ENCODE peak calls at places on chromosomes 7 and 10, in seven cellular contexts. H, F, L, W, E, Z and X are unnamed samples.

GRCh38 chr7:158973440-158973839 is 117.1 kb downstream of the DYNC2I1 start:
- DNase-seq in L (no peak), E (peak; percentile 68), H (no peak), F (no peak), Z (peak; percentile 60), W (no peak), X (no peak)

GRCh38 chr10:132893090-132893489 is 49.3 kb downstream of the CFAP46 start:
- DNase-seq in Z (no peak), E (peak; percentile 2), L (no peak), F (peak; percentile 23), W (no peak), H (no peak), X (no peak)

GRCh38 chr10:32265756-32266155 is 81.2 kb downstream of the EPC1 start:
- DNase-seq in E (no peak), H (no peak), Z (no peak), L (no peak), F (no peak), W (no peak), X (no peak)

GRCh38 chr7:66837007-66837406 is 84.0 kb upstream of the TMEM248 start:
- DNase-seq in E (no peak), H (peak; percentile 12), F (peak; percentile 61), W (no peak), L (no peak), Z (peak; percentile 22), X (no peak)

GRCh38 chr10:50299948-50300669 is 48.8 kb upstream of the ASAH2 start:
- DNase-seq in H (no peak), F (no peak), W (no peak), E (no peak), Z (no peak), L (no peak), X (no peak)

GRCh38 chr7:139334399-139335150 is 6.6 kb upstream of the FMC1 start:
- DNase-seq in E (no peak), W (no peak), Z (no peak), F (no peak), H (no peak), L (no peak), X (no peak)

GRCh38 chr7:106110238-106110560 is 1.9 kb downstream of the SYPL1 start:
- DNase-seq in W (no peak), F (no peak), E (no peak), H (no peak), Z (no peak), L (no peak), X (no peak)

GRCh38 chr10:118800920-118801319 is 46.1 kb upstream of the CACUL1 start:
- DNase-seq in Z (peak; percentile 52), H (no peak), F (no peak), W (peak; percentile 18), E (peak; percentile 55), L (no peak), X (no peak)

GRCh38 chr10:122286872-122287271 is 15.8 kb downstream of the BTBD16 start:
- DNase-seq in F (no peak), L (no peak), Z (no peak), E (no peak), W (peak; percentile 39), H (peak; percentile 43), X (peak; percentile 23)

GRCh38 chr10:122530177-122530576 is 30.4 kb upstream of the DMBT1 start:
- DNase-seq in Z (no peak), E (no peak), H (no peak), F (no peak), W (no peak), L (no peak), X (no peak)

GRCh38 chr10:70584941-70585544 is 17.5 kb downstream of the PRF1 start:
- DNase-seq in L (no peak), Z (no peak), F (peak; percentile 50), E (no peak), W (no peak), H (no peak), X (peak; percentile 68)

GRCh38 chr7:409344-410281 is 110.0 kb downstream of the PDGFA start:
- DNase-seq in W (no peak), F (peak; percentile 20), Z (no peak), E (peak; percentile 3), L (no peak), H (no peak), X (no peak)

GRCh38 chr7:55966851-55967250 is 2.5 kb downstream of the NIPSNAP2 start:
- DNase-seq in E (no peak), L (no peak), W (no peak), Z (no peak), F (no peak), H (no peak), X (no peak)

GRCh38 chr10:3090914-3091313 is 23.6 kb downstream of the PFKP start:
- DNase-seq in E (peak; percentile 70), W (peak; percentile 49), Z (peak; percentile 77), L (no peak), F (peak; percentile 85), H (no peak), X (peak; percentile 84)

GRCh38 chr10:79176949-79177602 is 108.3 kb downstream of the ZMIZ1 start:
- DNase-seq in Z (no peak), F (no peak), E (peak; percentile 44), H (no peak), W (no peak), L (no peak), X (no peak)
- TF ChIP-seq CTCF in Z (no peak), F (no peak), E (no peak), H (no peak), W (no peak), L (no peak), X (no peak)

DNA sequence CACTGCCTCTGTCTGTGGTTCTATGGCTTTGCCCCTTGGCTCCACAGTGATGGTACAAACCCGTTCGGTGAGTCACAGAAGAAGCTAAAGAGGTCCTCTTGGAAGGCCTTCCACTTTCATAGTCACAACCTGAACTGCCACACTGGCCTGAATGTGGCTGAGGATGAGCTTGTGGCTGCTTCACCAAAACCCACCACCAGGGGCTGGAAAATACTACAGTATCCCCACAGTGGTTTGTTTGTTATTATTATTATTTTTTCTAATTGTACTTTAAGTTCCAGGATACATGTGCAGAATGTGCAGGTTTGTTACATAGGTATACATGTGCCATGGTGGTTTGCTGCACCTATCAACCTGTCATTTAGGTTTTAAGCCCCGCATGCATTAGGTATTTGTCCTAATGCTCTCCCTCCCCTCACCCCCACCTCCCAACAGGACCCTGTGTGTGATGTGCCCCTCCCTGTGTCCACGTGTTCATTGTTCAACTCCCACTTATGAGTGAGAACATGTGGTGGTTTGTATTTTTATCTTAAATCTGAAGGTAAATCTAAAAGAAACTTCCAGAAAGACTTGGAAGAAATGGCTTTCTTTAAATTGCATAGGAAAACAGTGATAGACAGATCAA is 160.8 kb upstream of the NPSR1 start:
- DNase-seq in F (no peak), Z (peak; percentile 32), H (no peak), E (no peak), W (no peak), L (no peak), X (no peak)
- TF ChIP-seq CTCF in F (peak; percentile 35), Z (peak; percentile 50), H (peak; percentile 26), E (no peak), W (peak; percentile 69), L (no peak), X (peak; percentile 44)

GRCh38 chr7:137968890-137969289 is 33.0 kb downstream of the CREB3L2 start:
- DNase-seq in E (no peak), W (no peak), L (no peak), F (no peak), H (no peak), Z (no peak), X (no peak)

GRCh38 chr7:137964824-137965545 is 36.9 kb downstream of the CREB3L2 start:
- DNase-seq in L (no peak), H (no peak), W (no peak), F (no peak), E (no peak), Z (no peak), X (no peak)

GRCh38 chr7:137966636-137967142 is 35.2 kb downstream of the CREB3L2 start:
- DNase-seq in L (no peak), H (no peak), Z (no peak), F (no peak), E (no peak), W (no peak), X (no peak)

GRCh38 chr7:137967143-137968018 is 34.5 kb downstream of the CREB3L2 start:
- DNase-seq in Z (peak; percentile 28), H (peak; percentile 70), W (no peak), L (no peak), F (peak; percentile 81), E (no peak), X (peak; percentile 97)

DNA sequence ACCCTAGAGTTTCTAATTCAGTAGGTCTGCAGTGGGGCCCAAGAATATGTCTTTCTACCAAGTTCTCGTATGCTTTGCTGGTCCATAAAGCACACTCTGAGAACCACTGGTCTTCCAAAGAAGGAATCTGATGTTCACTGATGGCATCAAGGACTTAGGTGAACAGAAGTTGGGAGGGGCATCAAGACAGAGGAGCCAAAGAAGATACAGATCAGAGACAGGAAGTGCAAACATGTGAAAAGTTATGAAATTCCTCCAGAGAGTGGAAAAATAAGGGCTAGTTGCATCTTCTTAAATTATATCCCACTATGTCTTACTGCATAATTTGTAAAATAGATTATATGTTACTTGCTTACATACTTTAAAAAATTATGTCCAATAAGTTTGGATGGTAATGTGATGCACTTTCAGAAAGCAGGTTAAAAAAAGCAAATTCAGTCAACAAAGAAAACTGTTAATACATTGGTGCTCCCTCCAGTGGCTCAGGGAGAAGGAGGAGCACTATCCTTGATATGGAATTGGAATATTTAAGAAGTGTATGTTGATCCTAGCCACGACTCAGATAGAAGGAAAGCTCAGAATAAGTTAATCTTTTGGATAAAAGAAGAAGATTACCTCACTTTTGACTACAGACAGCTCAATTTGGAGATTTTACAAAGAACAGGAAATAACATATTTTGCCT is 35.8 kb downstream of the CREB3L2 start:
- DNase-seq in H (no peak), Z (no peak), E (no peak), L (no peak), W (no peak), F (no peak), X (no peak)
- TF ChIP-seq CTCF in H (peak; percentile 28), Z (no peak), E (no peak), L (peak; percentile 5), W (peak; percentile 55), F (no peak), X (peak; percentile 38)

GRCh38 chr7:28364082-28364481 is 48.2 kb upstream of the CREB5 start:
- DNase-seq in E (no peak), Z (no peak), W (no peak), L (no peak), F (no peak), H (no peak), X (no peak)
- TF ChIP-seq CTCF in E (no peak), Z (peak; percentile 23), W (peak; percentile 62), L (peak; percentile 6), F (peak; percentile 42), H (peak; percentile 10), X (peak; percentile 37)